ENCODE peak calls at places on chromosomes 12 and 14, in four cellular contexts. E is fibroblast of the aortic adventitia, R is kidney, C is transverse colon. P is an unnamed sample.

GRCh38 chr12:64672925-64673409 is 62.7 kb downstream of the RASSF3 start:
- DNase-seq in E (peak), R (peak), C (peak), P (peak)

GRCh38 chr14:100425454-100425814 is 102.3 kb downstream of the SLC25A47 start:
- DNase-seq in E (no peak), R (no peak), C (no peak), P (no peak)

GRCh38 chr14:90308561-90308960 is 23.2 kb downstream of the NRDE2 start:
- DNase-seq in E (no peak), R (no peak), C (no peak), P (no peak)

GRCh38 chr14:102508774-102509743 is 517 bp downstream of the ANKRD9 start:
- DNase-seq in E (peak), R (peak), C (peak), P (peak)

GRCh38 chr12:15979096-15980091 is 68.3 kb downstream of the DERA start:
- DNase-seq in E (peak), R (no peak), C (peak), P (peak)

GRCh38 chr14:35927727-35928126 is 101.6 kb downstream of the BRMS1L start:
- DNase-seq in E (no peak), R (no peak), C (no peak), P (peak)

GRCh38 chr12:58341791-58342190 is 400.4 kb downstream of the ATP23 start:
- DNase-seq in E (peak), R (no peak), C (no peak), P (peak)

GRCh38 chr12:55814257-55814656 is 3.3 kb downstream of the SARNP start:
- DNase-seq in E (no peak), R (no peak), C (no peak), P (no peak)

GRCh38 chr12:19962192-19962591 is 406.1 kb upstream of the PDE3A start:
- DNase-seq in E (no peak), R (no peak), C (no peak), P (no peak)

GRCh38 chr14:105213396-105213795 is 32.3 kb upstream of the NUDT14 start:
- DNase-seq in E (no peak), R (no peak), C (no peak), P (no peak)

DNA sequence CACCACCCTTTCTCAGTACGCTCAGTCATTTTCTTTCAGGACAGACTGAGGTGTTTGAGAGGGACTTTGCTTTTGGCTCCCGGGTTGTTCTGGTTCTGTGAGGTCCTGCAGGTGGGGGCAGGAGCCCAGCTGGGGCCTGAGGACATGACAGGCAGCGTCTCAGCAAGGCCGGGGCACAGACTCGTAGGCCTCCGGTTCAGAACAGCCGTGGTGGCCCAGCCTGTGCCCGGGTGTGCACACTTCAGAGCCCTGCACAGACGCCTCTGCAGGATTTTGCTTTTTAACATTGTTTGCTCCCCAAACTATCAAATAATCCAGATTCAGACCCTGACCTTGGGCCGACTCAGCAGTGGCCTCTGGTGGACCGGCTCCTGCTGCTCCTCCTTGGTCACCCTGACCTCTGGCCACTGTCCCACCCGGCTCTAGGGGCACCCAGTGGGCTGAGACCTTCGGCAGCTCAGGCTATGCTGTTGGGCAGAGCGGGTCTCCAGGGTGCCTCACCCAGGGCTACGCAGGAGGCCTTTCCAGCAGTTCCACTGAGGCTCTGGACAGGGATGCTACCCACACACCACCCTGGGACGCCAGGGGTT is 65.2 kb downstream of the ADGRD1 start:
- DNase-seq in E (no peak), R (peak), C (no peak), P (no peak)
- TF ChIP-seq CTCF in E (no peak), R (no peak), C (no peak), P (no peak)

GRCh38 chr12:53961025-53961761 is 6.5 kb downstream of the HOXC12 start:
- DNase-seq in E (no peak), R (peak), C (no peak), P (no peak)

GRCh38 chr12:53958128-53958527 is 3.4 kb downstream of the HOXC12 start:
- DNase-seq in E (no peak), R (no peak), C (no peak), P (no peak)

GRCh38 chr12:53960187-53961024 is 5.7 kb downstream of the HOXC12 start:
- DNase-seq in E (no peak), R (peak), C (no peak), P (no peak)

GRCh38 chr12:53956914-53957536 is 2.3 kb downstream of the HOXC12 start:
- DNase-seq in E (no peak), R (no peak), C (no peak), P (no peak)

DNA sequence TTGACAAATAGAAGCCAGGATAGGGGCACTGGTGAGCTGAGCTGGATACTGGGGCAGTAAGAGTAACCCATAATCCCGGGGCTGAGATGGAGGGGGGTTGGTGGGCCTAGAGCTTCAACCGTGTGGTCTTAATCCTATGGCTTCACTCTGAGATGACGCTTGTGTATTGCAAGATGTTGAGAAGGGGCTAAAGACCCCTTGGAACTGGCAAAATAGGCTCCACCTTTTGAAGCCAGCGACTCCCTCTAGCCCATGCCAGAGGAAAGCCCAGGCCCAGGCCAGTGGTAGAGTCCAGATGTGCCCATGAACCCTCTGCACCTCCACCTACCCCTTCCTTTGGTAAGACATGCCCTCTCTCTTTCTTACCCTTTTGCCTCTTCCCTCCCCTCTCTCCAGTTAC is 4.6 kb downstream of the HOXC12 start:
- DNase-seq in E (no peak), R (peak), C (no peak), P (no peak)
- H3K4me3 ChIP-seq in E (no peak), R (no peak), C (no peak), P (no peak)

GRCh38 chr14:20655851-20656250 is 14.4 kb upstream of the OR6S1 start:
- DNase-seq in E (no peak), R (no peak), C (no peak), P (no peak)
- TF ChIP-seq CTCF in E (no peak), R (no peak), C (no peak), P (no peak)

GRCh38 chr12:124680863-124681778 is 113.7 kb upstream of the NCOR2 start:
- DNase-seq in E (peak), R (peak), C (no peak), P (peak)

GRCh38 chr12:124679047-124679446 is 111.6 kb upstream of the NCOR2 start:
- DNase-seq in E (no peak), R (no peak), C (no peak), P (no peak)

GRCh38 chr12:124678421-124678893 is 111.0 kb upstream of the NCOR2 start:
- DNase-seq in E (no peak), R (peak), C (no peak), P (no peak)

GRCh38 chr12:124677552-124678356 is 110.3 kb upstream of the NCOR2 start:
- DNase-seq in E (no peak), R (peak), C (no peak), P (no peak)

GRCh38 chr12:124679533-124680371 is 112.3 kb upstream of the NCOR2 start:
- DNase-seq in E (no peak), R (peak), C (no peak), P (no peak)
- H3K4me3 ChIP-seq in E (no peak), R (no peak), C (no peak), P (no peak)

DNA sequence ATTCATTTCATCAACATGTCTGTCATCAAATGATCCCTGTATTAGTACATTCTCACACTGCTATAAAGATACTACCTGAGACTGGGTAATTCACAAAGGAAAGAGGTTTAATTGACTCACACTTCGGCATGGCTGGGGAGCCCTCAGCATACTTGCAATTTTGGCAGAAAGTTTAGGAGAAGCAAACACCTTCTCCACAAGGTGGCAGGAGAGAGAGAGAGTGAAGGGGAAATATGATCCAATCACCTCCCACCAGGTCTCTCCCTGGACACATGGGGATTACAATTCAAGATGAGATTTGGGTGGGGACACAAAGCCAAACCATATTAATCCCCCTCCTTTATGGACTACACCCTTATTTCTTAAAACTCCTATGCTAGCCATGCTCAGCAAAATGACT is 932.2 kb downstream of the FLRT2 start:
- DNase-seq in E (peak), R (no peak), C (no peak), P (peak)
- TF ChIP-seq CTCF in E (peak), R (peak), C (no peak), P (peak)

GRCh38 chr14:103885509-103885932 is 38.1 kb upstream of the PPP1R13B start:
- DNase-seq in E (no peak), R (no peak), C (no peak), P (no peak)
- H3K4me3 ChIP-seq in E (no peak), R (no peak), C (no peak), P (no peak)

GRCh38 chr12:33376153-33376552 is 63.5 kb downstream of the SYT10 start:
- DNase-seq in E (no peak), R (no peak), C (no peak), P (no peak)
- TF ChIP-seq CTCF in E (no peak), R (no peak), C (no peak), P (no peak)

GRCh38 chr12:38204831-38205230 is 111.7 kb upstream of the ALG10B start:
- DNase-seq in E (no peak), R (no peak), C (no peak), P (no peak)
- H3K4me3 ChIP-seq in E (no peak), R (no peak), C (no peak), P (no peak)

DNA sequence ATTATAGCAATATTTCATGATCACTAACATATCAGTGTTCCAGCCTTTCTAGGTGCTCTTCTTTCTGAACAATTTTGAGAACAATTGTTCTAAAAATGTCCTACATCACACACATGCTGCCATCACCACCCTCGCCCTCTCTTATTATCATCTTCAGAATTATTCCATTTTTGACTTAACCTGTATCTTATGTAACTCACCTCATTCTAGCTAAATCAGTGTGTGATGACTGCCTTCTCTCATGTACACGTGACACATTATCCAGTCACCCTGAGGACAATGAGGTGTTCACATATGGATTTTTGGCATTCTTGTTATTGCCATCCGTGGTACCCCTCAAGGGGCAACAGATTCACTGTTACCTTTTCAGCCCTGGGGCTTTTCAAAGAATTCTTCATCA is 87.3 kb downstream of the RFX4 start:
- DNase-seq in E (no peak), R (no peak), C (no peak), P (no peak)
- TF ChIP-seq CTCF in E (no peak), R (no peak), C (no peak), P (no peak)